ENCODE peak calls at places on chromosome 7, in four cellular contexts. A, Z, U and C are unnamed samples.

GRCh38 chr7:64885520-64886240 is 17.4 kb upstream of the ZNF273 start:
- DNase-seq in Z (no peak), A (no peak), U (no peak), C (peak)

GRCh38 chr7:155951554-155952158 is 139.4 kb upstream of the SHH start:
- DNase-seq in U (no peak), Z (peak), A (no peak), C (no peak)

GRCh38 chr7:53111061-53111460 is 75.6 kb downstream of the POM121L12 start:
- DNase-seq in U (no peak), A (no peak), Z (no peak), C (peak)

GRCh38 chr7:148380581-148381419 is 209.8 kb upstream of the C7orf33 start:
- DNase-seq in A (no peak), U (no peak), Z (no peak), C (no peak)

GRCh38 chr7:71835056-71835455 is 577.1 kb downstream of the CALN1 start:
- DNase-seq in A (no peak), Z (no peak), U (no peak), C (no peak)

GRCh38 chr7:140669352-140669751 is 3.4 kb upstream of the ADCK2 start:
- DNase-seq in A (no peak), Z (no peak), U (no peak), C (no peak)

GRCh38 chr7:16411391-16411790 is 9.9 kb downstream of the CRPPA start:
- DNase-seq in A (no peak), Z (no peak), U (no peak), C (no peak)

GRCh38 chr7:2997014-2997413 is 46.7 kb downstream of the CARD11 start:
- DNase-seq in A (no peak), U (no peak), Z (no peak), C (no peak)

GRCh38 chr7:42084263-42084662 is 152.7 kb downstream of the GLI3 start:
- DNase-seq in U (no peak), A (no peak), Z (no peak), C (no peak)

GRCh38 chr7:7569615-7570014 is 2.9 kb downstream of the MIOS start:
- DNase-seq in Z (no peak), U (no peak), A (no peak), C (no peak)

GRCh38 chr7:108080094-108080656 is 50.0 kb downstream of the LAMB4 start:
- DNase-seq in A (no peak), U (no peak), Z (no peak), C (no peak)

GRCh38 chr7:28149291-28150101 is 31.1 kb downstream of the JAZF1 start:
- DNase-seq in U (peak), A (no peak), Z (no peak), C (no peak)

GRCh38 chr7:142299226-142299625 is 41.4 kb upstream of the PRSS58 start:
- DNase-seq in Z (no peak), A (no peak), U (no peak), C (no peak)
- TF ChIP-seq JUND in Z (no peak), A (no peak), U (no peak), C (no peak)

GRCh38 chr7:118153551-118154177 is 30.3 kb upstream of the LSM8 start:
- DNase-seq in A (peak), U (no peak), Z (peak), C (peak)
- TF ChIP-seq JUND in A (no peak), U (no peak), Z (no peak), C (no peak)

GRCh38 chr7:49001610-49002033 is 77.3 kb downstream of the CDC14C start:
- DNase-seq in A (peak), Z (no peak), U (peak), C (peak)
- TF ChIP-seq JUND in A (no peak), Z (no peak), U (no peak), C (no peak)

DNA sequence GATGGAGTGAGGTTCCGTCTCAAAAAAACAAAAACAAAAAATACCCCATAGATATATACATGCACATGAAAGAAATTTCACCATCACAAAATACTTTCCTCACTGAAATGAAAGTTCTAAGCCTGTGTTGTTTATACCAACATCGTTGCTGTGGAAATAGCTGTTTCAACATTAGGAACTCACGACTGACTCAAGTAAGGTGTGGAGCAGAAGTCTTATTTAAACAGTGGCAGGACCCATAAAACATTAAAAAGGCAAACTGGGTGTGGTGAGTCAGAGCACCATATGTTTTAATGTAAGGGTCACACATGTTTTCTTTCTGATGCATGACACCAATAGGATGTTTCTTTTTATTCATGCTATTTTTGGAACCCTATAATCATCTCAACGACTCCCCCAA is 48.3 kb downstream of the BAIAP2L1 start:
- DNase-seq in Z (no peak), A (no peak), U (no peak), C (no peak)
- TF ChIP-seq JUND in Z (no peak), A (no peak), U (no peak), C (no peak)

DNA sequence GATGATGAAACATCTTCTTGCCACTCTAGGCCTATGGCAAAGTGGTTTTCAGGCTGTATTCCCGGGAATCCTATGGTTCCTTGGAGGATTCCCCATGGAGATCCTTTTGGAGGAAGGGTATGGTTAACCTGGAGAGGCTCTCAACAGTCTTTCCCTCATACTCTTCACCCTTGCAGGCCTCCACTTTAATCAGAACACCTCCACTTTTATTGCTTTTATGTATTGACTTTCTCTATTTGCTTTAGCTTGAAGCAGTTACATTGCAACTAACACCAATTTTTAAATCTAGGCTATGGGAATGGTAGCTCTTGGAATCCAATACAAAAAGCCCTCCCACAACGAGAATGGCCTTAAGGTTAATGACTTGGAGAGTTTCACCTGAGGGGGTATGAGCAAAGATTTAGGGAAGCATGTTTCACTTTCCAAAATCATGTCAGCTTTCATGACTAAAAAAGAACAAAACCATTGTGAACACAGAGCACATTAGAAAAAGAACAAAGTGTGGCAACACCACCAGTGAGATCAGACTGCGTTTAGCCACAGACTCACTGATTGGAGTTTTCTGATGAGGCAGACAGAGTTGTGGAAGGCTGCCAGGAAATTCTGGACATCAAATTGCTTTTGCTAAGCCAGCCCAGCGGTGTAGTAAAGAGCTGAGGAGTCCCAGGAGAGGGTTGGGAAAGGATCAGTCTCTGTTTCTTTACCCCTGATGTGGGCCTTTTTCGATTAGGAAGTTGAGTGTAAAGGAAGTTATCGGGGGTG is 130.4 kb upstream of the BMPER start:
- DNase-seq in A (no peak), U (no peak), Z (no peak), C (no peak)
- TF ChIP-seq JUND in A (no peak), U (no peak), Z (no peak), C (no peak)